ENCODE peak calls at places on chromosomes 1 and 21, in eight cellular contexts. H is fibroblast of pulmonary artery; S is Panc1; K is fibroblast of lung; R is CD8-positive, alpha-beta T cell; T is brain microvascular endothelial cell; A is GM12865; B is Peyer's patch. I is an unnamed sample.

GRCh38 chr1:106063510-106063909 is 993.0 kb upstream of the PRMT6 start:
- DNase-seq in S (no peak), H (no peak), A (no peak), K (no peak), R (no peak), T (no peak), B (no peak), I (no peak)

GRCh38 chr1:156431366-156432108 is 62.5 kb downstream of the RHBG start:
- DNase-seq in K (no peak), A (no peak), H (no peak), R (no peak), T (no peak), S (no peak), B (no peak), I (no peak)

GRCh38 chr1:59015708-59016107 is 231.9 kb upstream of the JUN start:
- DNase-seq in B (no peak), H (peak), K (peak), R (no peak), A (no peak), T (peak), S (no peak), I (peak)

GRCh38 chr1:154730986-154731489 is 123.1 kb upstream of the ADAR start:
- DNase-seq in S (no peak), A (no peak), H (peak), K (no peak), B (no peak), T (peak), R (no peak), I (peak)

GRCh38 chr1:35835398-35835797 is 27.6 kb downstream of the AGO4 start:
- DNase-seq in H (no peak), T (no peak), R (no peak), B (no peak), K (no peak), S (no peak), A (no peak), I (no peak)

GRCh38 chr21:46515109-46515508 is 56.4 kb downstream of the DIP2A start:
- DNase-seq in T (no peak), H (peak), B (no peak), R (peak), A (no peak), S (no peak), K (peak), I (peak)

GRCh38 chr1:230459463-230459862 is 33.3 kb upstream of the PGBD5 start:
- DNase-seq in S (no peak), H (peak), T (peak), R (no peak), K (peak), B (no peak), A (no peak), I (peak)

GRCh38 chr1:115377411-115377810 is 39.4 kb upstream of the NGF start:
- DNase-seq in T (no peak), K (peak), B (no peak), A (no peak), H (peak), R (no peak), S (no peak), I (peak)

GRCh38 chr21:23016617-23017016 is 2018.4 kb downstream of the NCAM2 start:
- DNase-seq in A (no peak), H (no peak), T (no peak), K (no peak), S (peak), B (no peak), R (no peak), I (no peak)

GRCh38 chr21:26843912-26844257 is 1.3 kb downstream of the ADAMTS1 start:
- DNase-seq in B (no peak), H (peak), A (no peak), R (no peak), S (no peak), T (peak), K (peak), I (peak)

GRCh38 chr1:45679123-45679522 is 7.2 kb downstream of the GPBP1L1 start:
- DNase-seq in K (no peak), R (no peak), B (no peak), T (no peak), A (no peak), S (no peak), H (peak), I (no peak)

GRCh38 chr1:243946946-243947345 is 96.9 kb upstream of the AKT3 start:
- DNase-seq in T (no peak), K (peak), A (peak), R (peak), S (no peak), B (no peak), H (peak), I (no peak)

GRCh38 chr1:228882785-228883450 is 147.6 kb downstream of the RHOU start:
- DNase-seq in R (no peak), S (no peak), A (no peak), K (no peak), T (no peak), H (no peak), B (no peak), I (no peak)

GRCh38 chr1:233132445-233132844 is 163.1 kb downstream of the PCNX2 start:
- DNase-seq in A (no peak), B (no peak), H (no peak), K (no peak), T (no peak), S (no peak), R (no peak), I (no peak)

GRCh38 chr1:235635938-235636663 is 13.5 kb downstream of the GNG4 start:
- DNase-seq in K (no peak), R (no peak), S (no peak), B (peak), H (no peak), T (no peak), A (no peak), I (no peak)

GRCh38 chr1:166166400-166166699 is 451 bp downstream of the FAM78B start:
- DNase-seq in R (no peak), H (no peak), T (no peak), S (no peak), K (no peak), A (no peak), B (no peak), I (no peak)

GRCh38 chr1:214285622-214286440 is 4.9 kb downstream of the SMYD2 start:
- DNase-seq in S (no peak), H (no peak), K (no peak), A (no peak), B (no peak), R (no peak), T (no peak), I (no peak)

GRCh38 chr1:161966076-161966475 is 57.6 kb downstream of the OLFML2B start:
- DNase-seq in K (no peak), S (no peak), H (no peak), B (no peak), A (no peak), T (no peak), R (no peak), I (peak)

GRCh38 chr21:29208666-29209059 is 78.2 kb downstream of the MAP3K7CL start:
- DNase-seq in T (peak), B (no peak), R (no peak), A (no peak), H (peak), K (peak), S (no peak), I (peak)

GRCh38 chr1:243896313-243896712 is 46.3 kb upstream of the AKT3 start:
- DNase-seq in K (no peak), T (no peak), S (no peak), B (no peak), R (no peak), A (no peak), H (no peak), I (no peak)

GRCh38 chr1:205976708-205977107 is 26.5 kb downstream of the RAB7B start:
- DNase-seq in R (no peak), T (peak), A (no peak), H (peak), B (no peak), K (peak), S (no peak), I (peak)

GRCh38 chr1:41030872-41031616 is 9.5 kb upstream of the SLFNL1 start:
- DNase-seq in A (no peak), R (no peak), H (no peak), B (no peak), S (no peak), K (no peak), T (no peak), I (no peak)

GRCh38 chr1:197198911-197199310 is 52.4 kb upstream of the ASPM start:
- DNase-seq in T (no peak), R (no peak), S (no peak), A (no peak), B (no peak), K (no peak), H (no peak), I (no peak)
- H3K4me3 ChIP-seq in T (peak), R (no peak), S (peak), A (peak), B (no peak), K (peak), H (peak), I (peak)

DNA sequence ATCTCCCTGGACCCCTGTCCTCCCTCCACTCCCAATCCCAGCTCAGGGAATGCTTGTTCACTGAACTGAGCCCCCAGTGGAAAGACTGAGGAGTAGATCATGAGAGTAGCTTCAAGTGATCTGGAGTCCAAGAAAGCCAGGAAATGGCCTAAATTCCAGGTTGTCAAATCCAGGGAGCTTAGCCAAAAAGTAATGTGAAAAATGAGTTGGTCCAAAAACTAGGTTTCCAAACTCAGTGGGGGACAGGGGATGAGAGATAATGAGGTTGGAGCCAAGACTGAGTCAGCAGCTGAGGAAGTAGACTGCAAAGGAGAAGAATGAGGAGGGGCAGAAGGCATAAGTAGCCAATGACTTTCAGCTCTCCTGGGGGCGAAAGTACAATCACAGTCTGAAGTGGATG is 284.1 kb upstream of the BEND5 start:
- DNase-seq in R (no peak), S (no peak), T (no peak), A (no peak), H (peak), B (no peak), K (no peak), I (peak)
- TF ChIP-seq CTCF in R (no peak), S (no peak), T (no peak), A (no peak), H (no peak), B (no peak), K (no peak), I (no peak)

GRCh38 chr1:224359207-224359606 is 2.5 kb downstream of the CNIH4 start:
- DNase-seq in A (no peak), T (no peak), K (no peak), B (no peak), R (no peak), H (no peak), S (no peak), I (no peak)
- H3K4me3 ChIP-seq in A (no peak), T (no peak), K (no peak), B (no peak), R (no peak), H (no peak), S (no peak), I (no peak)

DNA sequence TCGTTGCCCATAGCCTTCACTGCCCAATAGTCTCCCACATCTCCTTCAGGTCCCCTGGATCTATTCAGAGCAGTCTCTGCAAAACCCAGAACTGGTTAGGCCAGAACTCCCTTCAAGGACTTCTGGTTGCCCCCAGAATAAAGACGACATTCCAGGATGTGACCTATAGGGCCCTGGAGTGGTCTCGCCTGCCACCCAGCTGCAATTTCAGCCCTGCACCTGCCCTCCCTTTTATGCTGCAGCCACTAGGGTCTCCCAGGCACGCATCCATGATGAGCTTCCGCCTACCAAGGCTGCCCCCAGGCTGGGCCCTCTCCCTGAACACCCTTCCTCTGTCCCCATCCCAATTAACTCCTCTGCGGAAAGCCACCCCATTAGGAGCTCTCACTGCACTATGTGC is 7.2 kb upstream of the TSPEAR start:
- DNase-seq in B (peak), A (no peak), T (no peak), H (no peak), R (no peak), K (no peak), S (no peak), I (no peak)
- TF ChIP-seq CTCF in B (no peak), A (peak), T (no peak), H (no peak), R (no peak), K (no peak), S (no peak), I (no peak)

DNA sequence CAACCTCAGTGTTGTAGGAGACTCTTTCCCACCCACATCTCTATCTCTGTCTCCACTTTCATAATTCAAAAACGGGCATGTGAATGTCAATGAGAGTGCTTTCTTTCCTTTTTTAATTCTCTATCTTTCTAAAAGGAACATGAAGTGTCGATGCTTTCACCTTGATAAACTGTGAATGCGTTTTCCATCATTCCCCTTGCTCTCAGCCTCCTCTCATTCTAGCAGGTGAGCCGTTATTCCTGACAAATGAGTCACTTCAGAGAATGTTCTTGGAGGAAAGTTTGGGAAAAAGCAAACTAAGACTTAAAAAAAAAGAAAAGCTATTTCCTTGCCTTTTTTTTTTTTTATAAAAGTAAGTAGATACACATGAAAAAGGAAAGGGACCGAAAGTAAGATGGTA is 226.0 kb upstream of the C1orf87 start:
- DNase-seq in K (no peak), R (no peak), T (no peak), H (no peak), S (no peak), B (no peak), A (no peak), I (no peak)
- H3K4me3 ChIP-seq in K (no peak), R (no peak), T (no peak), H (no peak), S (no peak), B (no peak), A (no peak), I (no peak)

GRCh38 chr1:242651817-242652216 is 127.3 kb upstream of the PLD5 start:
- DNase-seq in B (no peak), R (no peak), T (no peak), S (no peak), H (no peak), K (no peak), A (peak), I (no peak)
- TF ChIP-seq CTCF in B (no peak), R (no peak), T (no peak), S (peak), H (no peak), K (no peak), A (peak), I (no peak)

DNA sequence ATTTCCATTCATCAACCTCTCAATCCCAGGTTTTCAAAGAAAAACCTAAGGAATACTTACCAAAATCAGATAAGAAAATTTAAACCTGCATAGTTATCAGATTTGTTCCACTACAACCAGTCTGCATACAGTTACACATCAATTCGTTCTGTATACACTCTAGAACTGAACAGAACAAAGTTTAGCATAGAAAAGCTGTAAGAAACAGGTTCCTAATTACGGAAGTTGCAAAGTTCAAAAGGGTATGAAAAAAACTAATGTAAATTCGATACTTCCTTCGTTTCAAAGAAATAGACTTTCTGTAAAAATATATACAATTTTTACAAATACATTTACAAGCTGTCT is 3.1 kb downstream of the MCL1 start:
- DNase-seq in H (peak), B (no peak), R (no peak), T (no peak), A (no peak), K (no peak), S (no peak), I (peak)
- H3K4me3 ChIP-seq in H (peak), B (peak), R (peak), T (peak), A (peak), K (peak), S (peak), I (peak)

GRCh38 chr1:94462606-94463005 is 44.4 kb downstream of the ABCD3 start:
- DNase-seq in A (no peak), S (no peak), B (no peak), K (no peak), T (no peak), H (no peak), R (no peak), I (no peak)

GRCh38 chr1:94463056-94463764 is 45.0 kb downstream of the ABCD3 start:
- DNase-seq in H (no peak), K (no peak), T (no peak), R (no peak), B (no peak), A (no peak), S (no peak), I (no peak)

GRCh38 chr1:94463765-94464330 is 45.7 kb downstream of the ABCD3 start:
- DNase-seq in B (no peak), H (peak), S (peak), T (peak), K (peak), A (peak), R (no peak), I (peak)
- TF ChIP-seq CTCF in B (no peak), H (peak), S (peak), T (peak), K (peak), A (peak), R (peak), I (peak)

DNA sequence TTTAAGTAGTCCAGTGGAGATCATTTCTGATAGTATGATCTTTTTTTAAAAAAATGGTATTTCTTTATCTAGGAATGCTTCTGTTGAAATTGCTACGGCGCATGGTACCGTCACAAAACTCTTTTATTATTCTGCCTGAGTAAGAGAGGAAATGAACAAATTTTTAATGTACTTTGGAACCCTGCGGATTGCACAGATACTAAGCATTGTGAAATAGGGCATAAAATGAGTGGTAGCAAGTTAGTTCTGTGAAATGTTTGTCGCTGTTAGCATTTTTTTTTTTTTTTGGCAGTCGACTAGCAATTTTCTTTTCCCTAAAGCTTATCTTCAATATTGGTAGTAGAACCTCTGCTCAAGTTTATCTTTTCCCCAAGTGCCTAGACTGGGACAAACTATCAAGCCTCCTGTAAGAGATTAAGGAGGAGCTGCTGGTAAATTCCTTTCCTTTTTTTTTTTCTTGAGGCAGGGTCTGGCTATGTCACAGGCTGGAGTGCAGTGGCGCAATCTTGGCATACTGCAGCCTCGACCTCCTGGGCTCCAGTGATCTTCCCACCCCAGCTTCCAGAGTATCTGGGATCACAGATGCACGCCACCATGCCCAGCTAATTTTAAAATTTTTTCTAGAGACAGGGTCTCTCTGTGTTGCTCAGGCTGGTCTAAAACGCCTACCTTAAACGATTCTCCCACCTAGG is 2.2 kb downstream of the ITSN1 start:
- DNase-seq in S (no peak), T (peak), H (peak), K (peak), B (no peak), R (no peak), A (no peak), I (peak)
- H3K4me3 ChIP-seq in S (peak), T (peak), H (peak), K (peak), B (no peak), R (no peak), A (no peak), I (peak)

I was measured in astrocyte of the spinal cord.